ENCODE peak calls at places on chromosome 12, in ten cellular contexts. R, S, Q, O, I, A, F, W, P and N are unnamed samples.

GRCh38 chr12:27293463-27293862 is 39.2 kb upstream of the BMAL2 start:
- DNase-seq in R (no peak), S (no peak), Q (no peak), O (no peak), I (peak; percentile 68), A (peak; percentile 52), F (no peak), W (no peak), P (no peak), N (no peak)

GRCh38 chr12:123860369-123860768 is 98.3 kb downstream of the DNAH10 start:
- DNase-seq in R (no peak), S (no peak), Q (no peak), O (no peak), I (no peak), A (no peak), F (no peak), W (no peak), P (no peak), N (no peak)

GRCh38 chr12:54082402-54082892 is 28.8 kb downstream of the HOXC4 start:
- DNase-seq in R (no peak), S (peak; percentile 22), Q (peak; percentile 29), O (peak; percentile 2), I (peak; percentile 14), A (peak; percentile 19), F (peak; percentile 27), W (peak; percentile 79), P (peak; percentile 73), N (no peak)

GRCh38 chr12:67633708-67634107 is 14.8 kb upstream of the DYRK2 start:
- DNase-seq in R (no peak), S (peak; percentile 33), Q (no peak), O (no peak), I (no peak), A (no peak), F (no peak), W (no peak), P (no peak), N (no peak)

GRCh38 chr12:121590476-121591143 is 9.8 kb upstream of the KDM2B start:
- DNase-seq in R (no peak), S (no peak), Q (peak; percentile 34), O (peak; percentile 55), I (peak; percentile 71), A (no peak), F (peak; percentile 30), W (no peak), P (no peak), N (no peak)

GRCh38 chr12:67276469-67276868 is 7.3 kb downstream of the CAND1 start:
- DNase-seq in R (no peak), S (no peak), Q (no peak), O (no peak), I (peak; percentile 32), A (no peak), F (no peak), W (no peak), P (no peak), N (no peak)

GRCh38 chr12:6200266-6201198 is at the start of gene CD9:
- DNase-seq in R (peak; percentile 67), S (peak; percentile 49), Q (no peak), O (no peak), I (no peak), A (peak; percentile 82), F (peak; percentile 81), W (peak; percentile 79), P (peak; percentile 82), N (no peak)

GRCh38 chr12:50545783-50546182 is 41.0 kb downstream of the DIP2B start:
- DNase-seq in R (no peak), S (peak; percentile 23), Q (no peak), O (no peak), I (peak; percentile 32), A (peak; percentile 72), F (no peak), W (no peak), P (no peak), N (no peak)

GRCh38 chr12:8886515-8887284 is 27.6 kb upstream of the PHC1 start:
- DNase-seq in R (no peak), S (no peak), Q (no peak), O (no peak), I (no peak), A (no peak), F (no peak), W (no peak), P (no peak), N (no peak)

GRCh38 chr12:33251548-33251947 is 188.1 kb downstream of the SYT10 start:
- DNase-seq in R (no peak), S (no peak), Q (no peak), O (no peak), I (no peak), A (no peak), F (no peak), W (no peak), P (no peak), N (no peak)

GRCh38 chr12:32413412-32413811 is 14.1 kb downstream of the FGD4 start:
- DNase-seq in R (no peak), S (no peak), Q (no peak), O (no peak), I (no peak), A (no peak), F (no peak), W (no peak), P (no peak), N (no peak)

GRCh38 chr12:58509116-58509885 is 411.0 kb downstream of the LRIG3 start:
- DNase-seq in R (peak; percentile 91), S (no peak), Q (no peak), O (no peak), I (peak; percentile 89), A (no peak), F (no peak), W (no peak), P (no peak), N (no peak)

GRCh38 chr12:108526482-108527234 is 11.6 kb downstream of the FICD start:
- DNase-seq in R (no peak), S (no peak), Q (no peak), O (no peak), I (peak; percentile 51), A (no peak), F (no peak), W (peak; percentile 50), P (no peak), N (no peak)

GRCh38 chr12:22899184-22899583 is 274.2 kb downstream of the ETNK1 start:
- DNase-seq in R (no peak), S (no peak), Q (no peak), O (no peak), I (no peak), A (no peak), F (no peak), W (no peak), P (no peak), N (no peak)

GRCh38 chr12:130115646-130116045 is 46.6 kb upstream of the FZD10 start:
- DNase-seq in R (no peak), S (no peak), Q (no peak), O (no peak), I (no peak), A (no peak), F (no peak), W (no peak), P (no peak), N (no peak)

GRCh38 chr12:130116791-130117190 is 45.5 kb upstream of the FZD10 start:
- DNase-seq in R (no peak), S (no peak), Q (no peak), O (no peak), I (no peak), A (no peak), F (no peak), W (peak; percentile 57), P (no peak), N (no peak)

GRCh38 chr12:130111965-130112496 is 50.2 kb upstream of the FZD10 start:
- DNase-seq in R (no peak), S (no peak), Q (no peak), O (no peak), I (no peak), A (no peak), F (no peak), W (no peak), P (no peak), N (no peak)

GRCh38 chr12:130117256-130117655 is 45.0 kb upstream of the FZD10 start:
- DNase-seq in R (no peak), S (no peak), Q (no peak), O (no peak), I (no peak), A (no peak), F (no peak), W (no peak), P (no peak), N (no peak)

DNA sequence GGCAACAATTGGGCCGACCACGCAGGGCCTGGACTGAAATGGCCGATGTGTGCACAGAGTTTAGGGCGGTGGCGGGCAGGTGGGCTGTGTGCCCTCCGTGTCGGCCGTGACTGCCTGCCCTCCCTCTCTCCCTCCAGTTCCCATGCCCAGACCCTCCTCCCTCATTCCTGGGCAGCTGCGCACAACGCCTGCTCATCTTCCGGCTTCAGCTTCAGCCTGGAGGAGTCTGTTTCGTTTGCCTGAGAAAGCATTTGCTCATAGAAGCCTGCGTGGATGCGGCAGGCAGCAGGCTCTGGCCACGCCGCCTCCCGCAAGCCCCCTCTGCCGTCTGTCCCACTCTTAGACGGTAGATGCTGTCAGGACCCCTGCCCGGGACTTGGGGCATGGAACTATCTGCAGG is 47.3 kb upstream of the FZD10 start:
- DNase-seq in R (no peak), S (no peak), Q (no peak), O (no peak), I (no peak), A (no peak), F (no peak), W (no peak), P (no peak), N (no peak)
- H3K27ac ChIP-seq in R (no peak overlapping the region), S (no peak overlapping the region), Q (no peak overlapping the region), O (no peak overlapping the region), I (no peak overlapping the region), A (no peak overlapping the region), F (no peak overlapping the region), W (no peak overlapping the region), P (no peak overlapping the region), N (no peak overlapping the region)

GRCh38 chr12:89893972-89894706 is 185.5 kb upstream of the ATP2B1 start:
- DNase-seq in R (peak; percentile 54), S (no peak), Q (no peak), O (no peak), I (peak; percentile 48), A (no peak), F (no peak), W (no peak), P (no peak), N (no peak)
- H3K27ac ChIP-seq in R (no peak overlapping the region), S (no peak overlapping the region), Q (no peak overlapping the region), O (no peak overlapping the region), I (no peak overlapping the region), A (no peak overlapping the region), F (no peak overlapping the region), W (no peak overlapping the region), P (no peak overlapping the region), N (peak overlapping the region; percentile 71)

GRCh38 chr12:570949-571794 is 92.1 kb downstream of the NINJ2 start:
- DNase-seq in R (peak; percentile 85), S (peak; percentile 93), Q (no peak), O (no peak), I (peak; percentile 77), A (peak; percentile 86), F (peak; percentile 83), W (peak; percentile 92), P (peak; percentile 84), N (no peak)
- H3K27ac ChIP-seq in R (peak overlapping the region; percentile 90), S (peak overlapping the region; percentile 90), Q (no peak overlapping the region), O (no peak overlapping the region), I (peak overlapping the region; percentile 67), A (peak overlapping the region; percentile 95), F (peak overlapping the region; percentile 87), W (no peak overlapping the region), P (peak overlapping the region; percentile 90), N (peak overlapping the region; percentile 58)

DNA sequence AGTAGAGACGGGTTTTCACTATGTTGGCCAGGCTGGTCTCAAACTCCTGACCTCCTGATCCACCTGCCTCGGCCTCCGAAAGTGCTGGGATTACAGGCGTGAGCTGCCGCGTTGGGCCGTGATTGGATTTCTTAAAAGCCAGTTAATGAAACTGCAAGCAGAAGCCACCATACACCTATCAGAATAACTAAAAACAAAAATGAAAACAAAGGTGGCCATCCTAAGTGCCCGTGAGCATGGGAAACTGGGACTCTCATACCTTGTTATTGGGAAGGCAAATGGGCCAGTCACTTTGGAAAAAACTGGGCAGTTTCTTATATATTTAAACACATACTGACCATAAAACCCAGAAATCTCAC is 7.7 kb upstream of the TCTN1 start:
- DNase-seq in R (no peak), S (peak; percentile 0), Q (peak; percentile 40), O (no peak), I (no peak), A (no peak), F (no peak), W (no peak), P (no peak), N (no peak)
- H3K27ac ChIP-seq in R (no peak overlapping the region), S (no peak overlapping the region), Q (peak overlapping the region; percentile 95), O (no peak overlapping the region), I (no peak overlapping the region), A (peak overlapping the region; percentile 50), F (no peak overlapping the region), W (no peak overlapping the region), P (no peak overlapping the region), N (peak overlapping the region; percentile 26)